ENCODE peak calls at places on chromosomes 1 and 21, in ten cellular contexts. R, F, E, A, Q, N, S, U, V and C are unnamed samples.

GRCh38 chr21:15195104-15195503 is 130.3 kb upstream of the NRIP1 start:
- DNase-seq in U (no peak), F (no peak), N (no peak), E (no peak), V (no peak), S (no peak), R (no peak), A (no peak), Q (no peak), C (no peak)

GRCh38 chr1:12450090-12450764 is 167.8 kb downstream of the DHRS3 start:
- DNase-seq in R (no peak), V (no peak), F (no peak), E (no peak), N (no peak), A (no peak), S (peak), Q (no peak), U (no peak), C (no peak)

GRCh38 chr1:185159966-185160365 is 3.0 kb downstream of the SWT1 start:
- DNase-seq in F (no peak), R (no peak), V (no peak), E (peak), Q (no peak), N (peak), S (no peak), U (no peak), A (peak), C (no peak)

GRCh38 chr1:21939650-21940374 is 2.7 kb upstream of the HSPG2 start:
- DNase-seq in U (peak), E (peak), A (peak), N (peak), F (no peak), R (no peak), S (no peak), V (peak), Q (no peak), C (no peak)

GRCh38 chr1:33322870-33323585 is 2.1 kb upstream of the A3GALT2 start:
- DNase-seq in U (no peak), S (no peak), V (no peak), Q (no peak), E (no peak), N (no peak), F (no peak), A (no peak), R (no peak), C (no peak)

GRCh38 chr1:32893198-32894018 is 7.1 kb downstream of the HPCA start:
- DNase-seq in S (no peak), Q (peak), E (no peak), R (peak), N (peak), A (peak), V (peak), U (peak), F (no peak), C (no peak)

GRCh38 chr1:39639333-39640130 is at the start of gene HEYL:
- DNase-seq in A (peak), E (peak), N (no peak), R (peak), V (no peak), S (no peak), Q (peak), U (peak), F (peak), C (no peak)

GRCh38 chr1:12475158-12475934 is 142.7 kb downstream of the DHRS3 start:
- DNase-seq in Q (no peak), U (no peak), A (no peak), R (no peak), N (no peak), F (no peak), S (no peak), E (no peak), V (no peak), C (no peak)

GRCh38 chr1:26540346-26540745 is 10.8 kb downstream of the RPS6KA1 start:
- DNase-seq in Q (no peak), E (peak), N (no peak), V (no peak), S (no peak), R (no peak), F (no peak), U (no peak), A (no peak), C (no peak)

GRCh38 chr1:32426489-32427255 is 32.4 kb upstream of the BSDC1 start:
- DNase-seq in Q (no peak), E (no peak), F (no peak), N (no peak), S (no peak), U (peak), A (peak), V (no peak), R (peak), C (peak)

GRCh38 chr21:23887709-23888303 is 1719.5 kb downstream of the MRPL39 start:
- DNase-seq in A (no peak), R (no peak), E (peak), V (no peak), N (peak), F (peak), S (no peak), Q (peak), U (peak), C (no peak)

GRCh38 chr1:178086294-178087255 is 7.3 kb upstream of the RASAL2 start:
- DNase-seq in A (peak), N (peak), F (no peak), S (no peak), Q (no peak), E (no peak), R (no peak), V (no peak), U (no peak), C (peak)

GRCh38 chr1:204455063-204455830 is 39.4 kb downstream of the PIK3C2B start:
- DNase-seq in Q (no peak), E (no peak), S (no peak), R (peak), N (no peak), V (no peak), A (no peak), F (no peak), U (no peak), C (no peak)

GRCh38 chr1:6272476-6273270 is 11.8 kb upstream of the GPR153 start:
- DNase-seq in N (no peak), V (no peak), Q (no peak), S (no peak), R (peak), A (no peak), F (no peak), U (no peak), E (no peak), C (no peak)

GRCh38 chr1:155127672-155128468 is at the start of gene EFNA1:
- DNase-seq in N (peak), A (peak), V (no peak), R (peak), Q (no peak), E (no peak), S (peak), F (peak), U (peak), C (no peak)

GRCh38 chr1:241097479-241097878 is 259.5 kb downstream of the RGS7 start:
- DNase-seq in R (no peak), F (no peak), U (no peak), S (no peak), A (no peak), E (no peak), V (no peak), Q (no peak), N (no peak), C (no peak)

GRCh38 chr21:37863842-37864241 is 52.4 kb downstream of the KCNJ6 start:
- DNase-seq in F (no peak), U (no peak), S (no peak), R (no peak), Q (no peak), V (peak), E (peak), N (peak), A (peak), C (no peak)

GRCh38 chr1:164718821-164719220 is 159.8 kb downstream of the PBX1 start:
- DNase-seq in F (no peak), V (no peak), U (no peak), R (no peak), A (peak), N (no peak), Q (no peak), S (no peak), E (no peak), C (no peak)

GRCh38 chr1:39378377-39378776 is 113.1 kb upstream of the BMP8A start:
- DNase-seq in F (no peak), N (peak), Q (no peak), V (no peak), U (peak), S (no peak), A (no peak), R (peak), E (peak), C (peak)

GRCh38 chr1:229756666-229757065 is 130.6 kb downstream of the URB2 start:
- DNase-seq in Q (no peak), S (no peak), V (peak), F (no peak), E (no peak), A (peak), U (no peak), R (no peak), N (peak), C (no peak)

GRCh38 chr1:39413902-39414528 is 77.4 kb upstream of the BMP8A start:
- DNase-seq in E (no peak), N (no peak), U (no peak), S (no peak), R (no peak), Q (no peak), A (no peak), F (no peak), V (no peak), C (no peak)

GRCh38 chr1:156498447-156499193 is 2.0 kb downstream of the MEF2D start:
- DNase-seq in Q (no peak), R (no peak), F (no peak), N (peak), S (no peak), A (peak), V (peak), U (peak), E (no peak), C (peak)